ENCODE peak calls at places on chromosomes 7 and 10, in nine cellular contexts. F is tibial nerve, N is Peyer's patch, P is osteocyte, Z is heart right ventricle, D is kidney epithelial cell, K is neural crest cell, H is NB4, O is thoracic aorta. V is an unnamed sample.
A peak's percentile ranks its signal among the peaks of the same experiment; 100 is the strongest.

GRCh38 chr7:47901542-47901941 is 46.7 kb downstream of the PKD1L1 start:
- DNase-seq in H (no peak), Z (no peak), O (no peak), N (no peak), F (no peak), K (peak; percentile 18), D (peak; percentile 39), P (peak; percentile 74), V (no peak)

GRCh38 chr7:87000344-87000743 is 59.1 kb downstream of the ELAPOR2 start:
- DNase-seq in P (no peak), O (no peak), N (no peak), K (no peak), D (no peak), Z (no peak), F (no peak), H (no peak), V (no peak)

GRCh38 chr7:130882396-130882795 is 148.4 kb upstream of the KLF14 start:
- DNase-seq in F (peak; percentile 4), H (no peak), Z (no peak), D (no peak), O (no peak), N (no peak), P (no peak), K (no peak), V (no peak)

GRCh38 chr10:69101451-69102095 is 13.7 kb downstream of the SRGN start:
- DNase-seq in D (peak; percentile 59), O (no peak), K (no peak), N (no peak), P (no peak), Z (no peak), H (peak; percentile 90), F (no peak), V (no peak)

GRCh38 chr10:14606633-14607032 is 168.1 kb downstream of the FAM107B start:
- DNase-seq in K (no peak), P (peak; percentile 5), D (no peak), H (no peak), O (no peak), Z (no peak), N (no peak), F (no peak), V (no peak)

GRCh38 chr10:100775866-100776265 is 30.5 kb downstream of the PAX2 start:
- DNase-seq in N (no peak), O (no peak), H (no peak), F (no peak), Z (no peak), K (no peak), D (no peak), P (no peak), V (no peak)

GRCh38 chr7:28144266-28144665 is 36.3 kb downstream of the JAZF1 start:
- DNase-seq in F (no peak), N (no peak), P (no peak), D (no peak), K (peak; percentile 52), O (no peak), H (no peak), Z (no peak), V (no peak)

GRCh38 chr7:47370461-47371042 is 211.4 kb downstream of the TNS3 start:
- DNase-seq in Z (no peak), H (no peak), K (no peak), N (no peak), P (no peak), O (no peak), D (no peak), F (no peak), V (no peak)

GRCh38 chr10:132972986-132973902 is 30.9 kb upstream of the CFAP46 start:
- DNase-seq in F (no peak), N (no peak), P (no peak), D (no peak), Z (no peak), K (no peak), O (no peak), H (no peak), V (no peak)

GRCh38 chr10:79347894-79348639 is 798 bp downstream of the PPIF start:
- DNase-seq in K (no peak), O (no peak), P (peak; percentile 85), F (peak; percentile 58), H (peak; percentile 92), D (no peak), Z (peak; percentile 75), N (peak; percentile 90), V (peak; percentile 88)

GRCh38 chr7:6251653-6252052 is 20.8 kb downstream of the CYTH3 start:
- DNase-seq in F (no peak), Z (no peak), H (no peak), K (no peak), N (no peak), D (no peak), P (no peak), O (no peak), V (no peak)

GRCh38 chr10:78597791-78598555 is 470.8 kb upstream of the ZMIZ1 start:
- DNase-seq in N (no peak), F (no peak), P (peak; percentile 73), O (no peak), Z (no peak), K (no peak), H (no peak), D (no peak), V (no peak)

GRCh38 chr7:49295136-49295535 is 370.8 kb downstream of the CDC14C start:
- DNase-seq in N (no peak), Z (no peak), P (no peak), K (no peak), D (peak; percentile 2), H (peak; percentile 8), O (no peak), F (no peak), V (no peak)

GRCh38 chr7:96236198-96237039 is 85.5 kb downstream of the SLC25A13 start:
- DNase-seq in K (no peak), F (peak; percentile 52), O (peak; percentile 7), P (no peak), Z (no peak), N (no peak), D (peak; percentile 79), H (peak; percentile 39), V (no peak)

DNA sequence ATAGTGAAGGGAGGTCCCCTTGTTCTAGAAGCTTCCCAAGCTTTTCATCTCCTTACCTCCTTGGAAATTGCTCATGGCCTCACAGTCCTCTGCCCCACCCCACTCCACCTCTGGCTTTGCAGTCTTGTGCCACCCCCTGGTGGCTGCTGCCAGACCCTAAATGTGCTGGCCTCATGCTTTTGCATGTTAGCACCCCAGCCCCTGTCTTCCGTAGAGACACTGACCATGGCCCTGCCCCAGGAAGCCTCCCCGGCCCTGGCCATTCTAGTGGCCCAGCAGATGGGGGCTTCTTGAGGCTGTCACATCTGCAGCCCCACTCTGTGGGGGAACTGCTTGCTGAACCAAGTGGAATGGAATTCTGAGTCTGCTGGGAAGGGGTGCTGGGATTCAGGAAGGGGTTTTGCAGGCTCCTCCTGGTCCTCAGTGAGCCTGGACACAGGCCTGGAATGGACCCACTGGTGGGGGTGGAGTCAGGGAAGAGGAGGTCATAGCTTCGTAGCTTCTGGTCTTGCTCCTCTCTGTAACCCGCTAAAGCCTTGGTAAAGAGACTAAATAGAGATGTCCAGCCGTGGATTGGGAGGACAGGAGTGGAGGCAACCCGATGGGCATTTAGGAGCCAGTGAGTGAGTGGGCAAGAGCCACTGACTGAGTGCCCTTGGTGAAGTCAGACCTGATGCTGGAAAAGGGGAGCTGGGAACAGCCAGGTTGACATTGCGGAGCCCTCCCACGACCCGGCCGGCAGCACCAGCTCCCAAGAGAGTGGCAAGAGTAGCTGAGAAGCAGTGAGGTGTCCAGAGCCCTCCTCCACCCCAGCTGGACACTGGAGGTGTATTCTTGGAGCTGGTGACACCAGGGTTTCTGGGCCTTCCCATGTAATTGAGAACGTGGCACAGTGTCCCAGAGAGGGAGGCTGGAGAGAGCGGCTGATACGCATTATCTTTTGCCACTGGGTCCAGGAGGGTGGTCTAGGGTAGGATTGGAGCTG is 20.9 kb downstream of the RAMP3 start:
- DNase-seq in H (peak; percentile 55), O (no peak), N (peak; percentile 32), D (no peak), K (no peak), F (no peak), Z (no peak), P (no peak), V (no peak)
- TF ChIP-seq CTCF in H (peak; percentile 53), O (no peak), N (no peak), D (no peak), K (no peak), F (no peak), Z (no peak), P (peak; percentile 8), V (no peak)

DNA sequence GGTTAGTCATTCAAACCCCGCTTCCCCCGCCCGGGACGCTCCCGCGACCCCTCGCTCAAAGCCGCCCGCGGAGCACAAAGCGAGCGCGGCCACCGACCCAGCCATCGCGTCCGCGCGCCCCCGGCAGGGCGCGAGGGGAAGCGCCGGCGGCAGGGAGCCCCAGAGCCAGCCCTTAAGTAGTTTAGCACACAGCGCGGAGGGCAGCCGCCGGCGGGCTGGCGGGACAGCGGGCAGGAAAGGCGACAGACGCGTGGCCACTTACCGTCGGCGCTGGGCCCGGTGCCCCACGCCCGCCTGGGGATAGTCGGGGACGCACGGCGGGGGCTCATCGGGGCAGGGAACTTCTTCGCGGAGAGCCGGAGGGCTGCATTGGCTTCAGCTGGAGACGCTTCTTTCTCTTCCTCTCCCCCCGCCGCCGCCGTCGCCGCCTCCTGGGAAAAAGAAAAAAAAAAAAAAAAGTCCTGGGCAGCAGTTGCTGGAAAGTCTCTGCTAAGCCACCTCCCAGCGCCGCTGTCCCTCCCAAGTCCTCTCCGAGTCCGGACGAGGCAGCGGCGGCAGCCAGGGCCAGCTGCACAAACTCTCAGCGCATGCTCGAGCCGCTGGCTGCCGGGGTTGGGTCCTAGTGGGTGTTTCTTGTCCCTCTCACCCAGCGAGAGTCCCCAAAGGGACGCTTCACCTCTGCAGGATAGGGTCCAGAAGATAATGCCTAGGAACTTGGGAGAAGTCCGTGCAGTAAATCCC is at the start of gene TSPAN12:
- DNase-seq in P (peak; percentile 92), H (peak; percentile 69), K (peak; percentile 74), N (peak; percentile 83), Z (peak; percentile 88), D (no peak), F (peak; percentile 48), O (peak; percentile 41), V (peak; percentile 87)
- TF ChIP-seq CTCF in P (peak; percentile 70), H (peak; percentile 47), K (peak; percentile 67), N (no peak), Z (peak; percentile 69), D (peak; percentile 29), F (peak; percentile 88), O (peak; percentile 80), V (peak; percentile 67)

GRCh38 chr7:133742709-133743538 is 384.2 kb upstream of the LRGUK start:
- DNase-seq in Z (no peak), P (no peak), F (peak; percentile 6), O (no peak), H (peak; percentile 49), D (no peak), N (no peak), K (peak; percentile 4), V (peak; percentile 4)
- TF ChIP-seq CTCF in Z (no peak), P (peak; percentile 66), F (peak; percentile 27), O (no peak), H (peak; percentile 69), D (peak; percentile 60), N (peak; percentile 11), K (peak; percentile 68), V (peak; percentile 33)

DNA sequence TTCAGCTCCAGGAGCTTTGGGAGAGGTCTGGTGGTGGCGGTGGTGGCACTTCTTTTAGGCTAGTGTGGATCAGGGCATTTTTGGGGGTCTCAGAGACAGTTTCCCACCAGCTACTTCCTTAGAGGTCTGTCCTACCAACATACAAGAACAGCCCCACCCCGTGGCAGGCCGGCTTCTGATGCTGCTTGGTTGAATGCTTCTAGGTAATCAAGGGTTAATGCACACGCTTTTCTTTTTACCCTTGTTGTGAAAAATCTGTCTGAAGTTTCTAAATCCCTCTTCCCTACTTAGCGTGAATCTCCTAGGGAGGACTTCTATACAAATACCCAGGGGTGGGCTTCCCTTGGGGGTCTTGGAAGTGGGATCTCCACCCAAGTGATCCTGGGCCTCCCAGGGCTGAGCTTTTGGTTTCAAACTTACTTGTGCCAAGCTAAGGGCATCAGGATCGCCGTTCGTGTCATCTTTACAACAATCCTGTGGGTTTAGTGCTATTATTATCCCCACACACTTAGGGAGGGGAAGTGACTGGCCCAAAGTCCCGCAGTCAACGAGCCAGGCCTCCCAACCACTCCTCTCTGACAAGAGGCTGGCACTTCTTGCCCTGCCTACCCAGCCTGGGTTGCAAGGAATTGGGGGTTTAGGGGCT is 1.7 kb downstream of the SH2B2 start:
- DNase-seq in N (no peak), Z (no peak), D (no peak), H (peak; percentile 62), K (no peak), O (no peak), P (no peak), F (no peak), V (no peak)
- TF ChIP-seq CTCF in N (no peak), Z (no peak), D (no peak), H (peak; percentile 36), K (no peak), O (no peak), P (peak; percentile 20), F (no peak), V (no peak)

V was measured in GM20000.